ENCODE peak calls at places on chromosomes 3 and 15, in seven cellular contexts. T is pancreas; U is astrocyte; C is left lung; Z is IMR-90; H is tibial artery; X is CD8-positive, alpha-beta memory T cell. P is an unnamed sample. For H3K27me3, the result is how much of the 10 kb centered on the place peaks cover.

GRCh38 chr15:59453474-59454215 is 15.7 kb downstream of the FAM81A start:
- DNase-seq in T (no peak), U (no peak), C (no peak), Z (no peak), H (no peak), X (no peak), P (no peak)

GRCh38 chr15:51103330-51103729 is 8.6 kb upstream of the TNFAIP8L3 start:
- DNase-seq in T (no peak), U (peak), C (no peak), Z (peak), H (no peak), X (no peak), P (no peak)

GRCh38 chr3:25448750-25449684 is 21.0 kb downstream of the RARB start:
- DNase-seq in T (peak), U (peak), C (peak), Z (peak), H (peak), X (no peak), P (no peak)

GRCh38 chr3:133669949-133670524 is 8.3 kb upstream of the TOPBP1 start:
- DNase-seq in T (peak), U (no peak), C (no peak), Z (no peak), H (no peak), X (no peak), P (no peak)

GRCh38 chr3:51718547-51719412 is 11.9 kb downstream of the GRM2 start:
- DNase-seq in T (peak), U (no peak), C (peak), Z (peak), H (no peak), X (no peak), P (no peak)

GRCh38 chr3:38168151-38168987 is 3.0 kb downstream of the OXSR1 start:
- DNase-seq in T (no peak), U (peak), C (no peak), Z (peak), H (no peak), X (no peak), P (no peak)

GRCh38 chr3:32460031-32460749 is 42.5 kb downstream of the CMTM6 start:
- DNase-seq in T (no peak), U (no peak), C (no peak), Z (no peak), H (no peak), X (peak), P (no peak)

GRCh38 chr15:52805351-52806283 is 15.5 kb upstream of the ONECUT1 start:
- DNase-seq in T (no peak), U (no peak), C (no peak), Z (no peak), H (no peak), X (peak), P (no peak)

GRCh38 chr3:160287666-160288065 is 62.4 kb downstream of the C3orf80 start:
- DNase-seq in T (no peak), U (no peak), C (no peak), Z (no peak), H (no peak), X (no peak), P (no peak)

GRCh38 chr3:149339931-149340309 is 6.5 kb upstream of the TM4SF18 start:
- DNase-seq in T (peak), U (peak), C (peak), Z (peak), H (peak), X (no peak), P (peak)

GRCh38 chr15:101499863-101500713 is 10.6 kb upstream of the PCSK6 start:
- DNase-seq in T (peak), U (no peak), C (no peak), Z (no peak), H (no peak), X (no peak), P (no peak)

GRCh38 chr15:77419050-77419835 is 661 bp downstream of the PEAK1 start:
- DNase-seq in T (peak), U (peak), C (peak), Z (peak), H (peak), X (peak), P (no peak)

GRCh38 chr3:124032351-124032880 is 40.5 kb upstream of the ROPN1 start:
- DNase-seq in T (no peak), U (no peak), C (no peak), Z (no peak), H (peak), X (no peak), P (no peak)

GRCh38 chr3:124026516-124026915 is 34.6 kb upstream of the ROPN1 start:
- DNase-seq in T (no peak), U (no peak), C (no peak), Z (no peak), H (no peak), X (no peak), P (no peak)
- H3K27me3 ChIP-seq in T (under half), U (under half), C (under half), Z (under half), H (under half), X (under half), P (under half)

DNA sequence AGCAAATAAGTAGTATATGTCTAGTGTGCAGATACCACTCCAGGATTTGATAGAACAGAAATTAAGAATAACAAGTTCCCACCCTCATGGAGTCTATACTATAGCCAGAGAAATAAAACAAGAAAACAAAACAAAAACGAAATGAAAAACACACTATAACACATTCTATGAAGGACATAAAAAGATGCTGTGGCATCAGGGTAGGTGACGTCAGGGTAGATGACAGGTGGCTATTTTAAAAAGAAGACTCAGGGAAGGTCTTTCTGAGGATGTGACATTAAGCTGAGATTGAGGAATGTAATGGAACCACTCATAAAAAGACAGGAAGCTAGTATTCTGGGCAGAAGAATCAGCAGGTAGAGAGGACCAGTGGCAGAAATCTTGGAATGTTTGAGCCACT is 469.6 kb downstream of the RAP2B start:
- DNase-seq in T (no peak), U (no peak), C (no peak), Z (no peak), H (no peak), X (no peak), P (no peak)
- H3K27me3 ChIP-seq in T (under half), U (under half), C (under half), Z (under half), H (under half), X (under half), P (under half)

GRCh38 chr3:130627143-130627849 is 110.3 kb downstream of the COL6A6 start:
- DNase-seq in T (no peak), U (no peak), C (no peak), Z (no peak), H (no peak), X (no peak), P (no peak)

GRCh38 chr3:130626021-130626420 is 109.0 kb downstream of the COL6A6 start:
- DNase-seq in T (no peak), U (peak), C (no peak), Z (peak), H (no peak), X (no peak), P (no peak)

DNA sequence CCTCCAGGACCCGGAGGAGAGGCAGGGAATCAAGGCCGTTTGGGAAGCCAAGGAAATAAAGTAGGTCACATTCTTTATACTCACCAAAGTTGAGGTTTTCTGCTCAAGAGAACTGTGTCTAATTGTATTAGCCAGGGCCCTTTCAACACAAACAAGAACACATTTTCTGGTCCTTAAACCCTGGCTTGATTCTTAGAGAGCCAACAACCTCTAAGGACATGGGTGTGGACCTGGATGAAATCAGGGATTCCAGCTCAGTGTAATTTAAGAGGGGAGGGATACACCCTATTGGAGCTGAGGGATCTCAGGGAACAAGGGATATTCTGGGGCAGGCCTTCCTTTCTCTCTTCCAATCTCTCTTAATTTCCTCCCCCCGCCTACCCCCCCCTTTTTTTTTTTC is 104.8 kb downstream of the COL6A6 start:
- DNase-seq in T (no peak), U (no peak), C (no peak), Z (no peak), H (no peak), X (no peak), P (no peak)
- H3K27me3 ChIP-seq in T (under half), U (under half), C (under half), Z (under half), H (under half), X (under half), P (under half)

GRCh38 chr15:96087180-96087886 is 243.2 kb upstream of the NR2F2 start:
- DNase-seq in T (no peak), U (no peak), C (no peak), Z (no peak), H (no peak), X (no peak), P (no peak)
- H3K27me3 ChIP-seq in T (under half), U (under half), C (under half), Z (under half), H (under half), X (under half), P (under half)

GRCh38 chr3:186362409-186362757 is 349 bp upstream of the DGKG start:
- DNase-seq in T (no peak), U (no peak), C (no peak), Z (no peak), H (no peak), X (no peak), P (no peak)
- H3K27me3 ChIP-seq in T (under half), U (under half), C (under half), Z (half or more), H (under half), X (under half), P (under half)

GRCh38 chr3:121418182-121418581 is 127.6 kb downstream of the POLQ start:
- DNase-seq in T (no peak), U (no peak), C (no peak), Z (no peak), H (no peak), X (no peak), P (no peak)
- H3K27me3 ChIP-seq in T (under half), U (under half), C (under half), Z (under half), H (under half), X (under half), P (under half)

GRCh38 chr3:123446610-123447109 is 2.2 kb downstream of the ADCY5 start:
- DNase-seq in T (no peak), U (no peak), C (no peak), Z (no peak), H (no peak), X (no peak), P (no peak)
- H3K27me3 ChIP-seq in T (under half), U (half or more), C (under half), Z (half or more), H (under half), X (under half), P (under half)

DNA sequence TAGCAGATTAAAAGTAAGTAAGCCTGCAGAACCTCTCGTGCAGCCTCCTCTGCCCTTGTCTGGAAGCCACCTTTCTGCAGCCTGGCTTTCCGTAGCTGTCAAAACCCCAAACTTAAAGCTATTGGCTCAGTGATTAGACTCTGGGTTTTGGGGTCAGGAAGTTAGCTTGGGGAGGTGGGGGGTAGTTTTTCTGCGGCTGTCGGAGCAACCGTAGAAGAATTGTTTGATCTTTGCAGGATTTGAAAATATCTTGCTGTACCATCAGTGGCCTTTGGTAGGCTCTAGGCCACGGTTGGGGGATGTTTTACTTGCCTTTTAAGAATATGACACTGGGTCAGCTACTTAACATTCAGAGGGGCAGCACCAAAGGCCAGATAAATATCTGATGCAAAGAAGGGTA is 88.4 kb upstream of the RASGRP1 start:
- DNase-seq in T (no peak), U (no peak), C (no peak), Z (no peak), H (no peak), X (peak), P (no peak)
- H3K27me3 ChIP-seq in T (under half), U (under half), C (under half), Z (half or more), H (under half), X (under half), P (under half)

DNA sequence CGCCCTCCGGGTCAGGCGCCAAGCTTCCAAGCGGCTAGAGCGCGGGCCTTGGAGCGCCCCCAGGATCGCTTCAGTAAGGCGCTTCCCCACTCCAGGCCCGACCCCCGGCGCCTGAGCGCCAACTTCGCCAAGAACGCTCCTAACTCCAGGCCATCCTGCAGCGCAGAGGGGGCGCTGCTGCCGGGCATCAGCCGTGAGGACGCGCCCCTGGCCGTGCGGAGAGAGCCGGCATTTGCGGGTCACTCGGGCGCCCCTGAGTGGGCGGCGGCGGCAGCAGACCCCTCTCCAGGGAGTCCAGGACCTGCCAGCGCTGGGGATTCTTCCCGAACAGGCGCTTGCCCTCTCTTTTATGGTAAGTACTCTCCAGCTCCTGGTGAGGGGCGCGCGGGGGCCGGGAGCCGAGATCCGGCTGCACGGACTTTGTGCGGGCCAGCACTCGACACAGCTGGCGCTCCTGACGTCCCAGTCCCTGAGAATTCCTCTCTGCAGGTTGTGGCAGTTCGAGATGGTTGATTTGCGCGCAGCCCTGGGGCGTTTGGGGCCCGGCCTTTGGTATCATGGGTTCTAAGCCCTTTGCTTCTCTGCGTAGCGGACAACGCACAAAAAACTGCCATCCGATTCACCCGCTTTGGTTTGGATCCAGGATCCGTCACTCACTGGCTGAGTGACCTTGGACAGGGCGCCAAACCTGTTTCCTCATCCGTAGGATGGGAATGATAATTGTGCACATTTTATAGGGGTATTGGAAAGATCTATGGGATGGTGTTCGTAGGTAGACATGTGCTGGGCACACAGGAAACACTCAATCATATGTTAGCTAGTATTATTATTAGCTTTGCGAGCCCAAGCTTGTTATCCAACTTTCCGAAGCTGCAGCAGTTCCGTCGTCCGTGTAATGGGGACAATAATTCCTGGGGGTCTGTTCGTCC is 758 bp downstream of the SPSB4 start:
- DNase-seq in T (no peak), U (peak), C (no peak), Z (peak), H (no peak), X (no peak), P (no peak)
- H3K27me3 ChIP-seq in T (under half), U (under half), C (under half), Z (half or more), H (under half), X (under half), P (under half)

GRCh38 chr15:32131803-32132202 is 101.5 kb downstream of the CHRNA7 start:
- DNase-seq in T (no peak), U (no peak), C (no peak), Z (no peak), H (no peak), X (no peak), P (no peak)
- H3K27me3 ChIP-seq in T (under half), U (under half), C (under half), Z (under half), H (under half), X (under half), P (under half)